ENCODE peak calls at places on chromosomes 4 and X, in four cellular contexts. A is fibroblast of lung, Y is mesenchymal stem cell, E is neural progenitor cell. L is an unnamed sample.

GRCh38 chrX:1249101-1249887 is 19.3 kb upstream of the CSF2RA start:
- DNase-seq in E (peak), Y (peak), A (no peak), L (no peak)

GRCh38 chrX:18674788-18675735 is 3.2 kb upstream of the RS1 start:
- DNase-seq in Y (peak), E (peak), A (peak), L (peak)

GRCh38 chr4:91065117-91065516 is 937.9 kb downstream of the CCSER1 start:
- DNase-seq in Y (no peak), E (no peak), A (no peak), L (no peak)

GRCh38 chr4:101232074-101232776 is 115.1 kb downstream of the PPP3CA start:
- DNase-seq in A (peak), E (no peak), Y (peak), L (peak)

GRCh38 chr4:33160126-33160525 is 2440.0 kb downstream of the PCDH7 start:
- DNase-seq in Y (peak), E (peak), A (peak), L (no peak)

GRCh38 chrX:626745-627509 is 3.7 kb upstream of the SHOX start:
- DNase-seq in E (peak), Y (no peak), A (no peak), L (no peak)

GRCh38 chrX:290476-291166 is 9.4 kb downstream of the PLCXD1 start:
- DNase-seq in A (no peak), E (no peak), Y (no peak), L (no peak)

GRCh38 chrX:74420194-74421035 is 878 bp upstream of the SLC16A2 start:
- DNase-seq in Y (peak), A (peak), E (peak), L (peak)

GRCh38 chrX:20252392-20253231 is 14.1 kb downstream of the RPS6KA3 start:
- DNase-seq in Y (peak), E (peak), A (peak), L (peak)

GRCh38 chr4:13546855-13547562 is 2.7 kb upstream of the NKX3-2 start:
- DNase-seq in A (no peak), E (peak), Y (peak), L (no peak)
- H3K4me2 ChIP-seq in A (peak), E (peak), Y (peak), L (peak)

DNA sequence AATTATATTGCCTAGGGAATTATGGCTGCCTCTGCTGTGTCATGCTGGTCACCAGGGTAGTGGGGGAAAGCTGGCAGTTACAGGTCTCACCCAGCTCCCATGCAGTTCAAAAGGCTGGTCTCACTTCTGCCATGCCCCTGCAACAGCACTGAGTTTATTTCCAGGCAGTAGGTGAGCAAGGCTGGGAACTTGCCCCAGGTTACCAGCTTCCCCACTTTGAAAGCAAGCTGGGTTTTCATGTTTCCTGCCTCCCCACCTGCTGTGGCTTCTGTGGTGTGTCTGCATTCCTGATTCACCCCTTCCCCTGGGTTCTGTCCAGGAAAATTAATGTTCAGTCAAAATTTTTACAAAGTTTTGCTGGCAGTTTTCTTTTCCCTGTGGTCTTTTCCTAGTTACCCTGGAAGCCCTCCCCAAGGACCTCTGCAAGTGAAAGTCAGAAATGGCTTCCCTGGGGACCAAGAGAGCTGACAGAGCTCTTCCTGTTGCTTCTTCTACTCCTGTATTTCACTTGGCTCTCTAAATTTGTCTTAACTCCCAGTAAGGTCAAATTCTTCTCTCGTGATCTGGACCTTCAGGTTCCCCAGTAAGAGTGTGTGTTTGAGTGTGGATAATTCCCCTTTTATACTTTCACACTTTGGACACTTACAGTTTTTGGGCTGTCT is 58.5 kb upstream of the AGTR2 start:
- DNase-seq in Y (no peak), A (no peak), E (no peak), L (no peak)
- H3K4me2 ChIP-seq in Y (no peak), A (no peak), E (no peak), L (no peak)

GRCh38 chr4:37641886-37642849 is 44.0 kb downstream of the RELL1 start:
- DNase-seq in E (no peak), Y (no peak), A (no peak), L (no peak)
- H3K4me2 ChIP-seq in E (no peak), Y (no peak), A (no peak), L (no peak)

DNA sequence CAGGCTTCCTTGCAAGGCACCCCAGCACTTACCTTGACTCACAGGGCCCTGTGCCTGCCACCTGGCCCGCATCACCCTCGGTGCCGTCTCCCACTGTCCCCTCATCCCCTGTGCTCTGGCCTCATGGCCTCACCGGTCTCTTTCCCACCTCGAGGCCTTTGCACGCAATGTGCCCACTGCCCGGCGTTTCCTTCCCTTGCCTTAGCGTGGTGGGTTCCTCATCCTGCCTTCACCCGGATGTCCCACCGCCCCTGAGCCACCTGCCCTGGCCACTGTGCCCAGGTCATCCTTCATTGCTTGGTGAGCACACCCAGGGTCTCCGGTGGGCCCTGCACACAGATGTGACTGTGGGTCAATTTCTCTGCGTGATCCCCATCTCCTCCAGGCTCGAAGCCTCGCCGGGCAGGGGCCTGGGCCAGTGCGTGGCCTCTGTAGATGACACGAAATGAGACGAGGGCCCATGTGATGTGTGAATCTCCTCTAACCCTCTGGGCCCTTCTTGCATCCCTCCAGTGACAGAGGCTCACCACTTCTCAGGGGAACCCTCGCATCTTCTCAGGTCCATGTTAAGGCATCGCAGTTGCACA is 4.6 kb downstream of the HTRA3 start:
- DNase-seq in A (no peak), E (no peak), Y (no peak), L (no peak)
- H3K4me2 ChIP-seq in A (peak), E (peak), Y (no peak), L (no peak)

GRCh38 chr4:74308215-74308614 is at the start of gene EPGN:
- DNase-seq in E (no peak), Y (no peak), A (no peak), L (no peak)
- H3K4me2 ChIP-seq in E (no peak), Y (no peak), A (no peak), L (no peak)

DNA sequence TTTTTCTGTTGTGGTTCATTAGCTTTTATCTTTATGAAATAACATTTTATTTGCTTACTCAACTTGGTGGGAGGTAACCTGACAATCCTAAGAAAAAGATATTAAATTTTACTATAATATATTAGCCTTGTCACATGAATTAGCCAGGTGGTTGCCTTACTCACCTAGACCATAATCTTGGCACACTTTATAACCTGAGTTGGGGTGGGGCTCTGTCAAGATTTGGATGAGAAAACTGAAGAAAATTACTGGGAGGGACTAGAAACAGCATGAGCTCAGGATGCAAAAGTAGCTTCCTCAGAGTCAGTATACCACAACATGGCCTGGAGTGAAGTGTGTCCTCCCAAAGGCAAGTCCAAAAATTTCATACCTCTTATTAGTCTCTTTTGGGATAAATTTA is 164.9 kb upstream of the ANXA3 start:
- DNase-seq in A (no peak), E (no peak), Y (no peak), L (no peak)
- H3K4me2 ChIP-seq in A (no peak), E (no peak), Y (no peak), L (no peak)

GRCh38 chrX:120604359-120604782 is 470 bp downstream of the MCTS1 start:
- DNase-seq in Y (peak), E (peak), A (peak), L (peak)
- H3K4me2 ChIP-seq in Y (peak), E (peak), A (peak), L (peak)

GRCh38 chr4:75786526-75786925 is 62.1 kb downstream of the USO1 start:
- DNase-seq in A (no peak), Y (no peak), E (no peak), L (no peak)
- H3K4me2 ChIP-seq in A (no peak), Y (peak), E (no peak), L (no peak)

GRCh38 chrX:13432376-13432775 is 112.5 kb upstream of the ATXN3L start:
- DNase-seq in E (no peak), Y (peak), A (peak), L (peak)
- H3K4me2 ChIP-seq in E (no peak), Y (no peak), A (no peak), L (no peak)